ENCODE peak calls at places on chromosome 10, in six cellular contexts. Y is cardiac fibroblast; N is erythroblast; L is non-pigmented ciliary epithelial cell; H is NCI-H2081; Q is stimulated activated naive CD4-positive, alpha-beta T cell. U is an unnamed sample.
A peak's percentile ranks its signal among the peaks of the same experiment; 100 is the strongest.

GRCh38 chr10:5906651-5907050 is 16.6 kb downstream of the FBH1 start:
- DNase-seq in Y (no peak), N (no peak), L (no peak), H (no peak), Q (no peak), U (no peak)

GRCh38 chr10:114405011-114405350 is 679 bp upstream of the AFAP1L2 start:
- DNase-seq in Y (no peak), N (no peak), L (no peak), H (no peak), Q (no peak), U (no peak)

GRCh38 chr10:59016043-59016442 is 160.4 kb upstream of the PHYHIPL start:
- DNase-seq in Y (no peak), N (no peak), L (no peak), H (no peak), Q (no peak), U (no peak)

GRCh38 chr10:69362471-69362954 is 54.2 kb downstream of the TACR2 start:
- DNase-seq in Y (peak; percentile 72), N (no peak), L (no peak), H (no peak), Q (no peak), U (no peak)

GRCh38 chr10:71136036-71136690 is 76.2 kb upstream of the UNC5B start:
- DNase-seq in Y (no peak), N (no peak), L (no peak), H (no peak), Q (no peak), U (no peak)

GRCh38 chr10:121949052-121949451 is 21.2 kb upstream of the ATE1 start:
- DNase-seq in Y (no peak), N (no peak), L (no peak), H (no peak), Q (no peak), U (no peak)

GRCh38 chr10:95756061-95756751 is at the start of gene ENTPD1:
- DNase-seq in Y (peak; percentile 51), N (no peak), L (no peak), H (no peak), Q (no peak), U (no peak)

GRCh38 chr10:35940067-35940989 is 298.2 kb upstream of the FZD8 start:
- DNase-seq in Y (peak; percentile 32), N (no peak), L (no peak), H (peak; percentile 43), Q (no peak), U (no peak)

GRCh38 chr10:112815238-112816032 is 134.6 kb upstream of the TCF7L2 start:
- DNase-seq in Y (peak; percentile 54), N (no peak), L (no peak), H (no peak), Q (no peak), U (no peak)

GRCh38 chr10:35378547-35379210 is 42.4 kb downstream of the CCNY start:
- DNase-seq in Y (no peak), N (peak; percentile 59), L (no peak), H (no peak), Q (no peak), U (no peak)

GRCh38 chr10:97024181-97025073 is 161.3 kb downstream of the SLIT1 start:
- DNase-seq in Y (peak; percentile 52), N (no peak), L (peak; percentile 65), H (no peak), Q (no peak), U (no peak)

GRCh38 chr10:45308707-45309106 is 6.7 kb downstream of the OR13A1 start:
- DNase-seq in Y (no peak), N (peak; percentile 68), L (no peak), H (no peak), Q (no peak), U (no peak)

GRCh38 chr10:77959384-77959783 is 32.8 kb upstream of the DLG5 start:
- DNase-seq in Y (no peak), N (no peak), L (no peak), H (no peak), Q (no peak), U (no peak)

GRCh38 chr10:103685880-103686669 is 169.3 kb downstream of the SH3PXD2A start:
- DNase-seq in Y (peak; percentile 84), N (peak; percentile 81), L (no peak), H (peak; percentile 53), Q (peak; percentile 73), U (peak; percentile 94)

GRCh38 chr10:114412907-114413386 is 8.6 kb upstream of the AFAP1L2 start:
- DNase-seq in Y (peak; percentile 75), N (no peak), L (no peak), H (no peak), Q (no peak), U (peak; percentile 22)